ENCODE peak calls at places on chromosome X, in four cellular contexts. T is neuronal stem cell, B is H9, L is IMR-90. P is an unnamed sample.

GRCh38 chrX:17738002-17738713 is 865 bp downstream of the SCML1 start:
- DNase-seq in L (peak; percentile 24), B (peak; percentile 41), T (peak; percentile 14), P (peak; percentile 27)

GRCh38 chrX:139112432-139112831 is 400.9 kb upstream of the FGF13 start:
- DNase-seq in B (no peak), L (no peak), T (no peak), P (no peak)

GRCh38 chrX:115966920-115967319 is 203.6 kb upstream of the AGTR2 start:
- DNase-seq in T (no peak), L (no peak), B (no peak), P (no peak)

GRCh38 chrX:2385224-2385623 is 115.6 kb downstream of the DHRSX start:
- DNase-seq in T (no peak), L (peak; percentile 88), B (no peak), P (peak; percentile 43)

GRCh38 chrX:37746268-37746931 is 33.5 kb upstream of the CYBB start:
- DNase-seq in L (no peak), B (no peak), T (no peak), P (peak; percentile 19)

GRCh38 chrX:38358274-38358673 is 5.9 kb downstream of the OTC start:
- DNase-seq in L (no peak), B (no peak), T (no peak), P (no peak)

GRCh38 chrX:129833153-129834004 is 10.3 kb downstream of the ZDHHC9 start:
- DNase-seq in B (no peak), L (peak; percentile 73), T (no peak), P (peak; percentile 5)

GRCh38 chrX:67614414-67614813 is 70.6 kb downstream of the AR start:
- DNase-seq in B (no peak), L (peak; percentile 25), T (no peak), P (peak; percentile 1)

GRCh38 chrX:153862369-153863250 is 23.4 kb downstream of the L1CAM start:
- DNase-seq in T (no peak), B (peak; percentile 16), L (no peak), P (no peak)

GRCh38 chrX:150362599-150363481 is at the start of gene MAMLD1:
- DNase-seq in T (no peak), B (peak; percentile 31), L (peak; percentile 84), P (no peak)

GRCh38 chrX:48468247-48468671 is 1.8 kb downstream of the SLC38A5 start:
- DNase-seq in B (no peak), L (no peak), T (no peak), P (no peak)

GRCh38 chrX:153632612-153632980 is 14.4 kb upstream of the DUSP9 start:
- DNase-seq in B (no peak), T (no peak), L (no peak), P (no peak)

GRCh38 chrX:53332204-53332603 is 50.8 kb upstream of the IQSEC2 start:
- DNase-seq in L (no peak), B (no peak), T (no peak), P (no peak)

GRCh38 chrX:101160001-101160400 is 59.6 kb upstream of the DRP2 start:
- DNase-seq in B (no peak), L (no peak), T (no peak), P (no peak)

GRCh38 chrX:10486373-10486772 is 134.0 kb downstream of the MID1 start:
- DNase-seq in T (no peak), L (peak; percentile 84), B (no peak), P (peak; percentile 84)

GRCh38 chrX:123698979-123699378 is 33.9 kb downstream of the THOC2 start:
- DNase-seq in L (peak; percentile 1), T (no peak), B (no peak), P (no peak)

GRCh38 chrX:149518236-149518635 is 13.1 kb upstream of the IDS start:
- DNase-seq in B (no peak), T (no peak), L (no peak), P (no peak)

GRCh38 chrX:119008122-119008744 is 33.8 kb downstream of the LONRF3 start:
- DNase-seq in B (no peak), L (peak; percentile 30), T (peak; percentile 1), P (peak; percentile 70)

GRCh38 chrX:38458071-38458470 is 103.3 kb upstream of the TSPAN7 start:
- DNase-seq in L (no peak), B (no peak), T (no peak), P (no peak)

GRCh38 chrX:14942341-14942740 is 69.1 kb downstream of the MOSPD2 start:
- DNase-seq in B (no peak), L (no peak), T (no peak), P (no peak)

GRCh38 chrX:15946783-15947550 is 92.4 kb upstream of the AP1S2 start:
- DNase-seq in L (peak; percentile 86), B (no peak), T (no peak), P (no peak)

GRCh38 chrX:119647552-119648420 is 41.6 kb upstream of the NKRF start:
- DNase-seq in B (no peak), L (no peak), T (no peak), P (no peak)

GRCh38 chrX:48068096-48068887 is 3.1 kb downstream of the ZNF630 start:
- DNase-seq in T (no peak), B (no peak), L (no peak), P (no peak)

GRCh38 chrX:118116308-118117068 is at the start of gene KLHL13:
- DNase-seq in B (peak; percentile 50), T (peak; percentile 33), L (peak; percentile 18), P (no peak)

GRCh38 chrX:100649550-100650356 is 5.8 kb downstream of the SRPX2 start:
- DNase-seq in L (peak; percentile 90), T (no peak), B (no peak), P (no peak)

GRCh38 chrX:43644124-43644701 is 11.9 kb upstream of the MAOA start:
- DNase-seq in B (no peak), L (peak; percentile 41), T (no peak), P (peak; percentile 60)

GRCh38 chrX:48493890-48494364 is 14.9 kb upstream of the PORCN start:
- DNase-seq in L (peak; percentile 38), T (peak; percentile 43), B (peak; percentile 64), P (peak; percentile 72)

GRCh38 chrX:131081772-131082755 is 23.9 kb downstream of the ARHGAP36 start:
- DNase-seq in T (no peak), L (no peak), B (peak; percentile 42), P (no peak)

GRCh38 chrX:131083510-131084142 is 25.5 kb downstream of the ARHGAP36 start:
- DNase-seq in B (no peak), T (no peak), L (no peak), P (no peak)

GRCh38 chrX:131084145-131084544 is 26.0 kb downstream of the ARHGAP36 start:
- DNase-seq in L (no peak), T (no peak), B (no peak), P (no peak)
- H3K9ac ChIP-seq in L (no peak overlapping the region), T (no peak overlapping the region), B (no peak overlapping the region), P (no peak overlapping the region)

GRCh38 chrX:41084044-41084359 is 1.2 kb upstream of the USP9X start:
- DNase-seq in L (no peak), T (no peak), B (no peak), P (no peak)

GRCh38 chrX:41084360-41085104 is 713 bp upstream of the USP9X start:
- DNase-seq in L (peak; percentile 96), T (peak; percentile 94), B (peak; percentile 99), P (peak; percentile 98)

GRCh38 chrX:41086627-41086932 is 1.3 kb downstream of the USP9X start:
- DNase-seq in T (no peak), B (no peak), L (no peak), P (no peak)

GRCh38 chrX:41085883-41086626 is 810 bp downstream of the USP9X start:
- DNase-seq in T (no peak), L (peak; percentile 42), B (no peak), P (peak; percentile 39)

DNA sequence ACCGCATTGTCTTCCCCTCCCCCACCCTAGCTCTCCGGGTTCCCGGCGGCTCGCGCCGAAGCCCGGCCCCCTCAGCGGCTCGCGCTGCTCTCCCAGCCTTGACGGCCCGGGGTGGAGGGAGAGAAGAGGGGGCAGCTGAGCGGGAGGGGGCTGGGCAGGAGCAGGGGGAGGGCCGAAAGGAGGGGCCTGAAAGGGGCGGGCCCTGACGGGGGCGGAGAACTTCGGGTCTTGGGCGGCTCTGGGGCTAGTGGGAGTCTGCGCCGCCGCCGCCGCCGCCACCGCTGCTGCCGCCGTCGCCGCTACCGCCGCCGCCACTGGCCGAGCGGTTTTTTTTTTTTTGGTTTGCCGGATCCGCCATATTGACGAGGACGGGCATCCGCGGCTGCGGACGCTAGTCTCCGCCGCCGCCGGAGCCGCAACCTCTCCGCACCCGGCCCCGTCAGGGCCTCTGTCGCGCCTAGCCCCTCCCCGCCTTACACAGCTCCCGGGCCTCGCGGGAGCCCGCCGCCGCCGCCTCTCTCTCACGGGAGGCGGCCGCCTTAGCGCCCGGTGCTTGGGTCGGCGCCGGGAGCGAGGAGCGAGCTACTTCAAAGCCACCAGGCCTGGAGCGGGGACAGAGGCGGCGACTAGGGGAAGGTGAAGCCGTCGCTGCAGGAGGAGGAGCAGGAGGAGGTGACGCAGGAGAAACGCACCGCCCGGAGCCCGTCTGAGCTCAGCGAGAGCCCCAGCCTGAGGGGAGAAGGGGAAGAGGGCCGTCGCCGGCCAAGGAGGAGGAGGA is at the start of gene USP9X:
- DNase-seq in L (peak; percentile 89), B (peak; percentile 93), T (peak; percentile 76), P (peak; percentile 62)
- H3K14ac ChIP-seq in L (peak within 1 kb of the TSS; percentile 95), B (peak within 1 kb of the TSS; percentile 98), T (peak within 1 kb of the TSS; percentile 82), P (peak within 1 kb of the TSS; percentile 100)

GRCh38 chrX:13694359-13694758 is 5.4 kb downstream of the RAB9A start:
- DNase-seq in B (no peak), T (no peak), L (no peak), P (no peak)
- H3K27ac ChIP-seq in B (no peak overlapping the region), T (no peak overlapping the region), L (no peak overlapping the region), P (no peak overlapping the region)

DNA sequence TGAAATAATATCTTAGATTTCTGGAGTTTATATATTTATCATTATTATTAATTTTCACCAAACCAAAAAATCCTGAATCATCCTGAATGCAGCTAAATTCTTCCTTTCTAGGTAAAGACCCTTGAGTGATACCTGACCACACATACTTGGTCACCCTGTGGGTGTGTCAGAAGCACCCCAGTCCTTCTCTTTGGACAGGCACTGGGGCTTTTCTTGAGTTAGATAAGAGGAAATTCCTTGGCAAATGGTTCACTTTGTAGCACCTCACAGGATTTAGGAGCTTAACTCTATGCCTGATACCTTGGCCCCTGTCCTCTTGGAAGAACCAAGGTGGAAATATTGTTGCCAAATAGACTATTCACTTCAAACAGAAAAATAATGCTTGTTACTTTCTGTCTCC is 69.6 kb upstream of the PNPLA4 start:
- DNase-seq in L (no peak), T (no peak), B (no peak), P (no peak)
- H3K9ac ChIP-seq in L (no peak overlapping the region), T (no peak overlapping the region), B (no peak overlapping the region), P (no peak overlapping the region)